ENCODE peak calls at places on chromosome 17, in five cellular contexts. E, V, S, J and H are unnamed samples.

GRCh38 chr17:73401911-73402310 is 90.1 kb upstream of the CDC42EP4 start:
- DNase-seq in S (no peak), E (no peak), J (no peak), V (no peak), H (no peak)

GRCh38 chr17:44152875-44153274 is 11.1 kb downstream of the HROB start:
- DNase-seq in E (no peak), V (no peak), S (no peak), J (no peak), H (no peak)

GRCh38 chr17:21689604-21690003 is 2.7 kb upstream of the KCNJ18 start:
- DNase-seq in J (peak), V (no peak), E (peak), S (peak), H (no peak)

GRCh38 chr17:62676231-62676943 is 48.9 kb downstream of the MRC2 start:
- DNase-seq in J (no peak), E (no peak), V (no peak), S (no peak), H (no peak)

GRCh38 chr17:57989011-57989345 is 924 bp upstream of the VEZF1 start:
- DNase-seq in J (no peak), E (no peak), S (peak), V (peak), H (no peak)

GRCh38 chr17:48261297-48261880 is 153.8 kb downstream of the SNX11 start:
- DNase-seq in J (no peak), V (no peak), S (no peak), E (no peak), H (no peak)

GRCh38 chr17:76262732-76263344 is 2.3 kb upstream of the UBALD2 start:
- DNase-seq in E (no peak), J (no peak), S (no peak), V (no peak), H (no peak)

GRCh38 chr17:19867094-19867653 is 562 bp downstream of the ULK2 start:
- DNase-seq in S (peak), E (peak), V (no peak), J (peak), H (no peak)

GRCh38 chr17:22266231-22266630 is 573.9 kb downstream of the KCNJ18 start:
- DNase-seq in V (no peak), J (no peak), S (no peak), E (no peak), H (no peak)

GRCh38 chr17:47813077-47813476 is 8.5 kb downstream of the OSBPL7 start:
- DNase-seq in S (no peak), E (no peak), V (no peak), J (no peak), H (no peak)

GRCh38 chr17:59427996-59428395 is 96.5 kb downstream of the YPEL2 start:
- DNase-seq in J (no peak), V (no peak), E (no peak), S (no peak), H (no peak)